ENCODE peak calls at places on chromosome 14, in eight cellular contexts. One of them, this sample, is unnamed.
A peak's percentile ranks its signal among the peaks of the same experiment; 100 is the strongest.

GRCh38 chr14:72616294-72616693 is 277.6 kb downstream of the DPF3 start:
- DNase-seq in hepatic stellate cell: no peak
- DNase-seq in effector CD4-positive, alpha-beta T cell: no peak
- DNase-seq in T-helper 2 cell: no peak
- DNase-seq in fibroblast of lung: peak; percentile 86
- DNase-seq in epithelial cell of proximal tubule: no peak
- DNase-seq in lower leg skin: peak; percentile 13
- DNase-seq in stimulated activated CD4-positive, alpha-beta T cell treated with anti-CD3 and anti-CD28 coated beads, Interleukin-4, amount 100 ng/mL, for 24 hours: peak; percentile 1
- DNase-seq in this sample: no peak

GRCh38 chr14:30921305-30921704 is 46.9 kb downstream of the COCH start:
- DNase-seq in hepatic stellate cell: no peak
- DNase-seq in effector CD4-positive, alpha-beta T cell: no peak
- DNase-seq in stimulated activated CD4-positive, alpha-beta T cell treated with anti-CD3 and anti-CD28 coated beads, Interleukin-4, amount 100 ng/mL, for 24 hours: no peak
- DNase-seq in fibroblast of lung: peak; percentile 39
- DNase-seq in epithelial cell of proximal tubule: no peak
- DNase-seq in T-helper 2 cell: no peak
- DNase-seq in lower leg skin: no peak
- DNase-seq in this sample: no peak

GRCh38 chr14:81727243-81727642 is 193.6 kb upstream of the SEL1L start:
- DNase-seq in effector CD4-positive, alpha-beta T cell: no peak
- DNase-seq in epithelial cell of proximal tubule: no peak
- DNase-seq in stimulated activated CD4-positive, alpha-beta T cell treated with anti-CD3 and anti-CD28 coated beads, Interleukin-4, amount 100 ng/mL, for 24 hours: no peak
- DNase-seq in lower leg skin: no peak
- DNase-seq in fibroblast of lung: no peak
- DNase-seq in T-helper 2 cell: no peak
- DNase-seq in hepatic stellate cell: no peak
- DNase-seq in this sample: no peak

GRCh38 chr14:49687942-49688700 is at the start of gene POLE2:
- DNase-seq in lower leg skin: peak; percentile 93
- DNase-seq in T-helper 2 cell: peak; percentile 50
- DNase-seq in hepatic stellate cell: peak; percentile 61
- DNase-seq in fibroblast of lung: peak; percentile 64
- DNase-seq in effector CD4-positive, alpha-beta T cell: peak; percentile 60
- DNase-seq in epithelial cell of proximal tubule: no peak
- DNase-seq in stimulated activated CD4-positive, alpha-beta T cell treated with anti-CD3 and anti-CD28 coated beads, Interleukin-4, amount 100 ng/mL, for 24 hours: peak; percentile 81
- DNase-seq in this sample: peak; percentile 89

GRCh38 chr14:85247071-85247470 is 282.9 kb upstream of the FLRT2 start:
- DNase-seq in effector CD4-positive, alpha-beta T cell: no peak
- DNase-seq in stimulated activated CD4-positive, alpha-beta T cell treated with anti-CD3 and anti-CD28 coated beads, Interleukin-4, amount 100 ng/mL, for 24 hours: no peak
- DNase-seq in epithelial cell of proximal tubule: no peak
- DNase-seq in T-helper 2 cell: no peak
- DNase-seq in hepatic stellate cell: no peak
- DNase-seq in lower leg skin: no peak
- DNase-seq in fibroblast of lung: no peak
- DNase-seq in this sample: no peak

GRCh38 chr14:21199611-21200570 is 44.0 kb upstream of the OR5AU1 start:
- DNase-seq in T-helper 2 cell: no peak
- DNase-seq in epithelial cell of proximal tubule: no peak
- DNase-seq in effector CD4-positive, alpha-beta T cell: no peak
- DNase-seq in stimulated activated CD4-positive, alpha-beta T cell treated with anti-CD3 and anti-CD28 coated beads, Interleukin-4, amount 100 ng/mL, for 24 hours: no peak
- DNase-seq in lower leg skin: no peak
- DNase-seq in fibroblast of lung: peak; percentile 58
- DNase-seq in hepatic stellate cell: no peak
- DNase-seq in this sample: no peak

GRCh38 chr14:49962616-49963015 is 69.7 kb downstream of the ARF6 start:
- DNase-seq in T-helper 2 cell: no peak
- DNase-seq in hepatic stellate cell: no peak
- DNase-seq in fibroblast of lung: no peak
- DNase-seq in stimulated activated CD4-positive, alpha-beta T cell treated with anti-CD3 and anti-CD28 coated beads, Interleukin-4, amount 100 ng/mL, for 24 hours: peak; percentile 68
- DNase-seq in effector CD4-positive, alpha-beta T cell: no peak
- DNase-seq in epithelial cell of proximal tubule: no peak
- DNase-seq in lower leg skin: peak; percentile 87
- DNase-seq in this sample: no peak

GRCh38 chr14:40911161-40911560 is 695.5 kb upstream of the LRFN5 start:
- DNase-seq in T-helper 2 cell: no peak
- DNase-seq in hepatic stellate cell: no peak
- DNase-seq in lower leg skin: no peak
- DNase-seq in stimulated activated CD4-positive, alpha-beta T cell treated with anti-CD3 and anti-CD28 coated beads, Interleukin-4, amount 100 ng/mL, for 24 hours: no peak
- DNase-seq in fibroblast of lung: no peak
- DNase-seq in epithelial cell of proximal tubule: no peak
- DNase-seq in effector CD4-positive, alpha-beta T cell: no peak
- DNase-seq in this sample: no peak

GRCh38 chr14:77041837-77042557 is 13.5 kb upstream of the IRF2BPL start:
- DNase-seq in epithelial cell of proximal tubule: no peak
- DNase-seq in fibroblast of lung: peak; percentile 95
- DNase-seq in hepatic stellate cell: peak; percentile 62
- DNase-seq in stimulated activated CD4-positive, alpha-beta T cell treated with anti-CD3 and anti-CD28 coated beads, Interleukin-4, amount 100 ng/mL, for 24 hours: no peak
- DNase-seq in lower leg skin: peak; percentile 91
- DNase-seq in effector CD4-positive, alpha-beta T cell: no peak
- DNase-seq in T-helper 2 cell: no peak
- DNase-seq in this sample: peak; percentile 66

GRCh38 chr14:93989939-93990338 is 7.2 kb upstream of the CCDC197 start:
- DNase-seq in fibroblast of lung: no peak
- DNase-seq in T-helper 2 cell: no peak
- DNase-seq in lower leg skin: no peak
- DNase-seq in stimulated activated CD4-positive, alpha-beta T cell treated with anti-CD3 and anti-CD28 coated beads, Interleukin-4, amount 100 ng/mL, for 24 hours: no peak
- DNase-seq in effector CD4-positive, alpha-beta T cell: no peak
- DNase-seq in hepatic stellate cell: no peak
- DNase-seq in epithelial cell of proximal tubule: no peak
- DNase-seq in this sample: no peak

GRCh38 chr14:102317564-102318248 is 1.8 kb upstream of the ZNF839 start:
- DNase-seq in lower leg skin: no peak
- DNase-seq in effector CD4-positive, alpha-beta T cell: no peak
- DNase-seq in epithelial cell of proximal tubule: no peak
- DNase-seq in hepatic stellate cell: no peak
- DNase-seq in stimulated activated CD4-positive, alpha-beta T cell treated with anti-CD3 and anti-CD28 coated beads, Interleukin-4, amount 100 ng/mL, for 24 hours: no peak
- DNase-seq in T-helper 2 cell: no peak
- DNase-seq in fibroblast of lung: no peak
- DNase-seq in this sample: peak; percentile 75

GRCh38 chr14:72444701-72445100 is 449.2 kb downstream of the DPF3 start:
- DNase-seq in hepatic stellate cell: no peak
- DNase-seq in T-helper 2 cell: no peak
- DNase-seq in effector CD4-positive, alpha-beta T cell: no peak
- DNase-seq in epithelial cell of proximal tubule: no peak
- DNase-seq in fibroblast of lung: no peak
- DNase-seq in stimulated activated CD4-positive, alpha-beta T cell treated with anti-CD3 and anti-CD28 coated beads, Interleukin-4, amount 100 ng/mL, for 24 hours: no peak
- DNase-seq in lower leg skin: no peak
- DNase-seq in this sample: no peak

GRCh38 chr14:47278233-47278842 is 397.1 kb downstream of the MDGA2 start:
- DNase-seq in T-helper 2 cell: no peak
- DNase-seq in epithelial cell of proximal tubule: no peak
- DNase-seq in hepatic stellate cell: peak; percentile 30
- DNase-seq in stimulated activated CD4-positive, alpha-beta T cell treated with anti-CD3 and anti-CD28 coated beads, Interleukin-4, amount 100 ng/mL, for 24 hours: peak; percentile 15
- DNase-seq in lower leg skin: no peak
- DNase-seq in effector CD4-positive, alpha-beta T cell: no peak
- DNase-seq in fibroblast of lung: peak; percentile 2
- DNase-seq in this sample: peak; percentile 43

GRCh38 chr14:105601360-105602242 is 75.2 kb downstream of the TMEM121 start:
- DNase-seq in hepatic stellate cell: no peak
- DNase-seq in fibroblast of lung: no peak
- DNase-seq in lower leg skin: no peak
- DNase-seq in effector CD4-positive, alpha-beta T cell: no peak
- DNase-seq in epithelial cell of proximal tubule: no peak
- DNase-seq in stimulated activated CD4-positive, alpha-beta T cell treated with anti-CD3 and anti-CD28 coated beads, Interleukin-4, amount 100 ng/mL, for 24 hours: no peak
- DNase-seq in T-helper 2 cell: no peak
- DNase-seq in this sample: no peak

GRCh38 chr14:52871606-52872005 is 79.2 kb downstream of the FERMT2 start:
- DNase-seq in hepatic stellate cell: no peak
- DNase-seq in fibroblast of lung: no peak
- DNase-seq in lower leg skin: no peak
- DNase-seq in stimulated activated CD4-positive, alpha-beta T cell treated with anti-CD3 and anti-CD28 coated beads, Interleukin-4, amount 100 ng/mL, for 24 hours: no peak
- DNase-seq in effector CD4-positive, alpha-beta T cell: no peak
- DNase-seq in T-helper 2 cell: no peak
- DNase-seq in epithelial cell of proximal tubule: no peak
- DNase-seq in this sample: no peak

GRCh38 chr14:49173765-49174373 is 412.3 kb downstream of the RPS29 start:
- DNase-seq in T-helper 2 cell: no peak
- DNase-seq in stimulated activated CD4-positive, alpha-beta T cell treated with anti-CD3 and anti-CD28 coated beads, Interleukin-4, amount 100 ng/mL, for 24 hours: peak; percentile 8
- DNase-seq in hepatic stellate cell: peak; percentile 23
- DNase-seq in lower leg skin: no peak
- DNase-seq in fibroblast of lung: peak; percentile 79
- DNase-seq in epithelial cell of proximal tubule: peak; percentile 25
- DNase-seq in effector CD4-positive, alpha-beta T cell: no peak
- DNase-seq in this sample: peak; percentile 78

GRCh38 chr14:98428483-98428994 is 843.5 kb downstream of the BCL11B start:
- DNase-seq in hepatic stellate cell: no peak
- DNase-seq in epithelial cell of proximal tubule: no peak
- DNase-seq in fibroblast of lung: no peak
- DNase-seq in stimulated activated CD4-positive, alpha-beta T cell treated with anti-CD3 and anti-CD28 coated beads, Interleukin-4, amount 100 ng/mL, for 24 hours: no peak
- DNase-seq in effector CD4-positive, alpha-beta T cell: no peak
- DNase-seq in lower leg skin: no peak
- DNase-seq in T-helper 2 cell: no peak
- DNase-seq in this sample: no peak

GRCh38 chr14:64540208-64541202 is at the start of gene HSPA2:
- DNase-seq in fibroblast of lung: peak; percentile 99
- DNase-seq in stimulated activated CD4-positive, alpha-beta T cell treated with anti-CD3 and anti-CD28 coated beads, Interleukin-4, amount 100 ng/mL, for 24 hours: peak; percentile 95
- DNase-seq in hepatic stellate cell: peak; percentile 99
- DNase-seq in lower leg skin: peak; percentile 100
- DNase-seq in effector CD4-positive, alpha-beta T cell: peak; percentile 89
- DNase-seq in epithelial cell of proximal tubule: peak; percentile 78
- DNase-seq in T-helper 2 cell: peak; percentile 84
- DNase-seq in this sample: peak; percentile 99

GRCh38 chr14:63717704-63718103 is 10.2 kb downstream of the SGPP1 start:
- DNase-seq in stimulated activated CD4-positive, alpha-beta T cell treated with anti-CD3 and anti-CD28 coated beads, Interleukin-4, amount 100 ng/mL, for 24 hours: no peak
- DNase-seq in effector CD4-positive, alpha-beta T cell: no peak
- DNase-seq in T-helper 2 cell: no peak
- DNase-seq in hepatic stellate cell: no peak
- DNase-seq in lower leg skin: no peak
- DNase-seq in epithelial cell of proximal tubule: no peak
- DNase-seq in fibroblast of lung: peak; percentile 54
- DNase-seq in this sample: peak; percentile 63

GRCh38 chr14:23034498-23035302 is at the start of gene PSMB5:
- DNase-seq in stimulated activated CD4-positive, alpha-beta T cell treated with anti-CD3 and anti-CD28 coated beads, Interleukin-4, amount 100 ng/mL, for 24 hours: peak; percentile 93
- DNase-seq in fibroblast of lung: peak; percentile 96
- DNase-seq in lower leg skin: peak; percentile 96
- DNase-seq in epithelial cell of proximal tubule: peak; percentile 93
- DNase-seq in effector CD4-positive, alpha-beta T cell: peak; percentile 85
- DNase-seq in T-helper 2 cell: peak; percentile 58
- DNase-seq in hepatic stellate cell: peak; percentile 95
- DNase-seq in this sample: no peak

GRCh38 chr14:104383088-104383805 is 196.3 kb upstream of the C14orf180 start:
- DNase-seq in effector CD4-positive, alpha-beta T cell: no peak
- DNase-seq in hepatic stellate cell: no peak
- DNase-seq in T-helper 2 cell: no peak
- DNase-seq in fibroblast of lung: no peak
- DNase-seq in lower leg skin: no peak
- DNase-seq in epithelial cell of proximal tubule: no peak
- DNase-seq in stimulated activated CD4-positive, alpha-beta T cell treated with anti-CD3 and anti-CD28 coated beads, Interleukin-4, amount 100 ng/mL, for 24 hours: no peak
- DNase-seq in this sample: no peak

GRCh38 chr14:95500201-95500681 is 16.2 kb downstream of the SYNE3 start:
- DNase-seq in epithelial cell of proximal tubule: no peak
- DNase-seq in hepatic stellate cell: no peak
- DNase-seq in effector CD4-positive, alpha-beta T cell: no peak
- DNase-seq in fibroblast of lung: no peak
- DNase-seq in lower leg skin: no peak
- DNase-seq in T-helper 2 cell: no peak
- DNase-seq in stimulated activated CD4-positive, alpha-beta T cell treated with anti-CD3 and anti-CD28 coated beads, Interleukin-4, amount 100 ng/mL, for 24 hours: no peak
- DNase-seq in this sample: no peak

This sample was measured in erythroblast.